ENCODE peak calls at places on chromosomes 3 and 15, in seven cellular contexts. J, X, Y, O, G, N and K are unnamed samples.
A peak's percentile ranks its signal among the peaks of the same experiment; 100 is the strongest.

GRCh38 chr3:126102530-126102951 is 18.6 kb upstream of the SLC41A3 start:
- DNase-seq in G (peak; percentile 25), N (peak; percentile 91), X (no peak), J (no peak), O (peak; percentile 15), Y (no peak), K (peak; percentile 17)

GRCh38 chr3:118208642-118209041 is 826.0 kb downstream of the IGSF11 start:
- DNase-seq in G (no peak), X (no peak), Y (no peak), N (no peak), O (no peak), J (no peak), K (no peak)

GRCh38 chr3:21645121-21645897 is 105.7 kb downstream of the ZNF385D start:
- DNase-seq in Y (peak; percentile 76), J (no peak), O (peak; percentile 81), G (no peak), X (no peak), N (no peak), K (peak; percentile 69)

GRCh38 chr3:12194669-12195161 is 36.0 kb upstream of the TIMP4 start:
- DNase-seq in Y (no peak), O (peak; percentile 60), X (peak; percentile 46), J (no peak), N (peak; percentile 82), G (no peak), K (peak; percentile 58)

GRCh38 chr3:126550488-126551051 is 8.2 kb downstream of the C3orf22 start:
- DNase-seq in Y (no peak), O (no peak), X (no peak), N (no peak), J (no peak), G (peak; percentile 27), K (no peak)

GRCh38 chr3:164897335-164897734 is 181.0 kb downstream of the SI start:
- DNase-seq in J (no peak), O (no peak), X (no peak), N (no peak), G (no peak), Y (no peak), K (no peak)

GRCh38 chr3:193928354-193929209 is 207.4 kb upstream of the HES1 start:
- DNase-seq in G (no peak), J (no peak), Y (peak; percentile 22), N (no peak), X (no peak), O (no peak), K (peak; percentile 16)

GRCh38 chr3:127796751-127797150 is 25.6 kb downstream of the MGLL start:
- DNase-seq in X (no peak), O (no peak), N (no peak), G (no peak), J (no peak), Y (no peak), K (no peak)

GRCh38 chr3:186413615-186414415 is 51.8 kb upstream of the DGKG start:
- DNase-seq in X (peak; percentile 75), O (peak; percentile 64), N (peak; percentile 93), Y (peak; percentile 33), J (no peak), G (no peak), K (peak; percentile 29)

GRCh38 chr3:153269730-153270129 is 107.7 kb downstream of the RAP2B start:
- DNase-seq in J (no peak), X (no peak), O (no peak), N (no peak), Y (no peak), G (no peak), K (no peak)

GRCh38 chr15:62108411-62108810 is 41.6 kb downstream of the C2CD4A start:
- DNase-seq in Y (no peak), J (no peak), O (no peak), N (peak; percentile 26), X (no peak), G (no peak), K (no peak)

GRCh38 chr3:118628704-118629341 is 405.8 kb downstream of the IGSF11 start:
- DNase-seq in G (no peak), X (peak; percentile 92), J (no peak), O (peak; percentile 55), Y (peak; percentile 57), N (no peak), K (peak; percentile 60)

GRCh38 chr15:70833897-70834765 is 19.8 kb downstream of the LARP6 start:
- DNase-seq in N (peak; percentile 91), Y (peak; percentile 87), X (peak; percentile 37), O (peak; percentile 60), G (no peak), J (no peak), K (peak; percentile 83)

GRCh38 chr3:34258271-34259015 is 460.0 kb downstream of the PDCD6IP start:
- DNase-seq in X (peak; percentile 22), G (no peak), N (no peak), O (no peak), J (no peak), Y (peak; percentile 57), K (no peak)

GRCh38 chr3:178112134-178112533 is 424.1 kb upstream of the KCNMB2 start:
- DNase-seq in G (no peak), J (no peak), N (no peak), X (peak; percentile 31), Y (no peak), O (no peak), K (no peak)

GRCh38 chr3:66355394-66355793 is 134.6 kb downstream of the SLC25A26 start:
- DNase-seq in G (no peak), X (no peak), N (no peak), O (no peak), J (no peak), Y (no peak), K (no peak)

GRCh38 chr3:113556556-113557335 is 24.4 kb downstream of the SIDT1 start:
- DNase-seq in J (no peak), X (no peak), N (no peak), O (no peak), G (no peak), Y (no peak), K (no peak)

GRCh38 chr15:30670056-30670455 is 44.1 kb downstream of the ARHGAP11B start:
- DNase-seq in N (no peak), Y (no peak), G (no peak), J (no peak), X (no peak), O (no peak), K (peak; percentile 9)

GRCh38 chr3:113211370-113212154 is at the start of gene BOC:
- DNase-seq in X (peak; percentile 75), O (peak; percentile 77), Y (peak; percentile 74), N (peak; percentile 92), G (no peak), J (no peak), K (peak; percentile 46)

GRCh38 chr15:70152070-70152480 is 54.4 kb upstream of the TLE3 start:
- DNase-seq in O (no peak), J (no peak), G (no peak), X (no peak), Y (peak; percentile 68), N (no peak), K (no peak)

GRCh38 chr15:36960947-36961227 is 139.5 kb downstream of the MEIS2 start:
- DNase-seq in N (no peak), X (no peak), J (no peak), Y (no peak), G (no peak), O (no peak), K (no peak)
- TF ChIP-seq CTCF in N (no peak), X (no peak), J (no peak), Y (no peak), G (no peak), O (no peak), K (no peak)

GRCh38 chr3:102207173-102207572 is 227.6 kb upstream of the ZPLD1 start:
- DNase-seq in O (peak; percentile 26), Y (peak; percentile 16), X (no peak), N (peak; percentile 21), G (no peak), J (peak; percentile 63), K (no peak)
- H3K4me3 ChIP-seq in O (no peak overlapping the region), Y (no peak overlapping the region), X (no peak overlapping the region), N (no peak overlapping the region), G (no peak overlapping the region), J (no peak overlapping the region), K (no peak overlapping the region)

GRCh38 chr15:85022860-85023403 is 41.3 kb downstream of the PDE8A start:
- DNase-seq in G (no peak), X (no peak), J (no peak), Y (no peak), N (no peak), O (no peak), K (no peak)

GRCh38 chr15:85024003-85024402 is 42.3 kb downstream of the PDE8A start:
- DNase-seq in J (no peak), X (no peak), Y (no peak), G (no peak), O (no peak), N (no peak), K (no peak)

GRCh38 chr15:85024509-85025336 is 43.1 kb downstream of the PDE8A start:
- DNase-seq in X (no peak), Y (peak; percentile 83), J (no peak), O (peak; percentile 74), G (no peak), N (no peak), K (peak; percentile 71)

GRCh38 chr15:85019815-85020590 is 38.3 kb downstream of the PDE8A start:
- DNase-seq in O (no peak), X (no peak), Y (peak; percentile 22), G (no peak), J (no peak), N (no peak), K (no peak)

DNA sequence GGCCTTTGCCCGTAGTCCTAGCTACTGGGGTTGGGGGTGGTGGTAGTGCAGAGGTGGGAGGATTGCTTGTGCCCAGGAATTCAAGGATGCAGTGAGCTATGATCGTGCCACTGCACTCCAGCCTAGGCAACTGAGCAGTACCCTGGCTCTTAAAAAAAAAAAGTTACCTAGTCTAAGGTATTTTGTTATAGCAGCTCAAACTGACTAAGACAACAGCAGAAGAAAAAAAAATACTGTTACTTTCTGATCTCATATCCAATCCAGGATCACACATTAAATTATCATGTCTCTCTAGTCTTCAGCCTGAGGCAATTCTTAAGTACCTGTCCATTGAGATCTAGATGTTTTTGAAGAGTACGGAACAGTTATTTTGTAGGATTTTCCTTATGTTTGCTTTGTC is 39.8 kb downstream of the PDE8A start:
- DNase-seq in X (no peak), J (no peak), G (no peak), Y (no peak), N (no peak), O (no peak), K (no peak)
- TF ChIP-seq CTCF in X (no peak), J (no peak), G (no peak), Y (no peak), N (no peak), O (no peak), K (no peak)

DNA sequence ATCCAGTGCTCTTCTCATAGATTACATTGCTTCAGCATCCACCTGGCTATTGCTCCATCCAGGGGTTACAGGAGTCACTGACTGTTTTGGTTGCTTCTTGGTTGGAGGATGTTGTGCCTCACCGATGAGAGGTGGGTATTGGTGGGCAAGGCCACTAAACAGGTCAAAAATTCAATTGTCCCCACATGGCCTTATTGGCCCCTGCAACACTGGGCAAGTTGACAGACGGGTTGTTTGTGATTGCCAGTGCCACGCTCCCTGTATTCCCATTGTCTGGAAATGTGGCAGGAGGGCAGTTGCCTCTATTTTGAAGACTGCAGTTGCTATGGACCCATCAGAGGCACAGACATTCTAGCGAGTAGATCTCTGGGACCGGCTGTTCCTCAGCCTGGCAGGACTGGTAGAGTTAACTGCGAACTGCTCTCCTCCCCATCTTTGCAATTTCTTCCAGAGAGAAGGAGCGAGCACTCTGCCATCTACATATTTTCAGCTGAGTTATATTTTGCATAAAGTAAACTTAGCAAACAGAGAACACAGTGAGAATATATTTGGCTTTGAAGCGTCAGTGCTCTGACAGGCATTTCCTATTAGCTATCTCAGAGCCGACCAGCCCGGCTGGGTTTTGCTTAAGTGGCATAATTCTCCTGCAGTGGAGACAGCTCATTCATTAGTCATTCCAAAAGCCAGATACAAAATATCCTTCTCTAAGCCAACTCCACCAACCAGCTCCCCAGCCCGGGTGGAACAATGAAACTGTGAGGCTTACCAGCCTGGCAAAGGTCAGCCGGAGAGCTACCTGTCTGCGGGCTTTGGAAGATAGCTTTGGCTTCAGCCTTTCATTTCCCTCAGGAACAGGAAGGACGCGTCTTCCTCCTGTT is 26.0 kb upstream of the MAGEF1 start:
- DNase-seq in X (no peak), J (no peak), Y (peak; percentile 20), O (peak; percentile 53), G (no peak), N (no peak), K (peak; percentile 87)
- H3K4me3 ChIP-seq in X (no peak overlapping the region), J (no peak overlapping the region), Y (no peak overlapping the region), O (no peak overlapping the region), G (no peak overlapping the region), N (no peak overlapping the region), K (no peak overlapping the region)